ENCODE peak calls at places on chromosome 2, in seven cellular contexts. One of them, this sample, is unnamed.

GRCh38 chr2:223771480-223771879 is 65.9 kb downstream of the AP1S3 start:
- DNase-seq in H9: no peak
- DNase-seq in mesendoderm: no peak
- DNase-seq in H1: no peak
- DNase-seq in IMR-90: peak; percentile 7
- DNase-seq in trophoblast cell: no peak
- DNase-seq in mesenchymal stem cell: no peak
- DNase-seq in this sample: no peak

GRCh38 chr2:121529439-121530209 is 1.1 kb upstream of the RNU4ATAC start:
- DNase-seq in H9: peak; percentile 86
- DNase-seq in mesendoderm: no peak
- DNase-seq in H1: no peak
- DNase-seq in IMR-90: peak; percentile 40
- DNase-seq in trophoblast cell: peak; percentile 67
- DNase-seq in mesenchymal stem cell: peak; percentile 69
- DNase-seq in this sample: peak; percentile 78

GRCh38 chr2:176960736-176961135 is 251.9 kb upstream of the HNRNPA3 start:
- DNase-seq in H9: no peak
- DNase-seq in mesendoderm: peak; percentile 46
- DNase-seq in H1: no peak
- DNase-seq in IMR-90: no peak
- DNase-seq in trophoblast cell: peak; percentile 60
- DNase-seq in mesenchymal stem cell: no peak
- DNase-seq in this sample: no peak

GRCh38 chr2:30235859-30236535 is 4.7 kb downstream of the LBH start:
- DNase-seq in H9: peak; percentile 12
- DNase-seq in mesendoderm: no peak
- DNase-seq in H1: no peak
- DNase-seq in IMR-90: no peak
- DNase-seq in trophoblast cell: no peak
- DNase-seq in mesenchymal stem cell: no peak
- DNase-seq in this sample: no peak

GRCh38 chr2:96727431-96727830 is 12.4 kb downstream of the LMAN2L start:
- DNase-seq in H9: no peak
- DNase-seq in mesendoderm: no peak
- DNase-seq in H1: no peak
- DNase-seq in IMR-90: no peak
- DNase-seq in trophoblast cell: peak; percentile 84
- DNase-seq in mesenchymal stem cell: peak; percentile 14
- DNase-seq in this sample: no peak

GRCh38 chr2:132676999-132677398 is 7.0 kb upstream of the LYPD1 start:
- DNase-seq in H9: no peak
- DNase-seq in mesendoderm: no peak
- DNase-seq in H1: no peak
- DNase-seq in IMR-90: no peak
- DNase-seq in trophoblast cell: no peak
- DNase-seq in mesenchymal stem cell: no peak
- DNase-seq in this sample: no peak

GRCh38 chr2:72985136-72985535 is 67.8 kb downstream of the EMX1 start:
- DNase-seq in H9: no peak
- DNase-seq in mesendoderm: no peak
- DNase-seq in H1: no peak
- DNase-seq in IMR-90: no peak
- DNase-seq in trophoblast cell: no peak
- DNase-seq in mesenchymal stem cell: no peak
- DNase-seq in this sample: no peak

GRCh38 chr2:160207804-160208661 is 8.0 kb upstream of the ITGB6 start:
- DNase-seq in H9: no peak
- DNase-seq in mesendoderm: peak; percentile 32
- DNase-seq in H1: no peak
- DNase-seq in IMR-90: peak; percentile 83
- DNase-seq in trophoblast cell: peak; percentile 65
- DNase-seq in mesenchymal stem cell: peak; percentile 91
- DNase-seq in this sample: no peak

GRCh38 chr2:200625958-200626363 is 40.1 kb downstream of the AOX1 start:
- DNase-seq in H9: no peak
- DNase-seq in mesendoderm: no peak
- DNase-seq in H1: no peak
- DNase-seq in IMR-90: peak; percentile 36
- DNase-seq in trophoblast cell: no peak
- DNase-seq in mesenchymal stem cell: peak; percentile 74
- DNase-seq in this sample: no peak

GRCh38 chr2:9212661-9213411 is 6.2 kb downstream of the ASAP2 start:
- DNase-seq in H9: no peak
- DNase-seq in mesendoderm: no peak
- DNase-seq in H1: no peak
- DNase-seq in IMR-90: no peak
- DNase-seq in trophoblast cell: peak; percentile 15
- DNase-seq in mesenchymal stem cell: no peak
- DNase-seq in this sample: no peak

GRCh38 chr2:208251098-208251497 is 3.8 kb downstream of the IDH1 start:
- DNase-seq in H9: no peak
- DNase-seq in mesendoderm: no peak
- DNase-seq in H1: no peak
- DNase-seq in IMR-90: no peak
- DNase-seq in trophoblast cell: no peak
- DNase-seq in mesenchymal stem cell: no peak
- DNase-seq in this sample: no peak
- H3K79me1 ChIP-seq in H9: peaks cover 7% of the 10 kb centered on the region
- H3K79me1 ChIP-seq in mesendoderm: peaks cover 16% of the 10 kb centered on the region
- H3K79me1 ChIP-seq in H1: peaks cover 3% of the 10 kb centered on the region
- H3K79me1 ChIP-seq in IMR-90: peaks cover 4% of the 10 kb centered on the region
- H3K79me1 ChIP-seq in trophoblast cell: peaks cover 9% of the 10 kb centered on the region
- H3K79me1 ChIP-seq in mesenchymal stem cell: peaks cover 22% of the 10 kb centered on the region
- H3K79me1 ChIP-seq in this sample: peaks cover 3% of the 10 kb centered on the region

GRCh38 chr2:216111122-216111521 is 2.0 kb downstream of the XRCC5 start:
- DNase-seq in H9: no peak
- DNase-seq in mesendoderm: no peak
- DNase-seq in H1: no peak
- DNase-seq in IMR-90: no peak
- DNase-seq in trophoblast cell: no peak
- DNase-seq in mesenchymal stem cell: no peak
- DNase-seq in this sample: no peak
- H3K4me1 ChIP-seq in H9: peaks cover 2% of the 10 kb centered on the region
- H3K4me1 ChIP-seq in mesendoderm: peaks cover 9% of the 10 kb centered on the region
- H3K4me1 ChIP-seq in H1: peaks cover 20% of the 10 kb centered on the region
- H3K4me1 ChIP-seq in IMR-90: peaks cover 7% of the 10 kb centered on the region
- H3K4me1 ChIP-seq in trophoblast cell: peaks cover 14% of the 10 kb centered on the region
- H3K4me1 ChIP-seq in mesenchymal stem cell: peaks cover 8% of the 10 kb centered on the region
- H3K4me1 ChIP-seq in this sample: peaks cover 16% of the 10 kb centered on the region

GRCh38 chr2:67802296-67802695 is 260.5 kb downstream of the C1D start:
- DNase-seq in H9: no peak
- DNase-seq in mesendoderm: no peak
- DNase-seq in H1: no peak
- DNase-seq in IMR-90: no peak
- DNase-seq in trophoblast cell: no peak
- DNase-seq in mesenchymal stem cell: no peak
- DNase-seq in this sample: no peak
- H3K79me1 ChIP-seq in H9: no peaks in the 10 kb centered on the region
- H3K79me1 ChIP-seq in mesendoderm: no peaks in the 10 kb centered on the region
- H3K79me1 ChIP-seq in H1: no peaks in the 10 kb centered on the region
- H3K79me1 ChIP-seq in IMR-90: no peaks in the 10 kb centered on the region
- H3K79me1 ChIP-seq in trophoblast cell: no peaks in the 10 kb centered on the region
- H3K79me1 ChIP-seq in mesenchymal stem cell: no peaks in the 10 kb centered on the region
- H3K79me1 ChIP-seq in this sample: no peaks in the 10 kb centered on the region

GRCh38 chr2:239882781-239883180 is 142.4 kb downstream of the NDUFA10 start:
- DNase-seq in H9: peak; percentile 11
- DNase-seq in mesendoderm: no peak
- DNase-seq in H1: no peak
- DNase-seq in IMR-90: no peak
- DNase-seq in trophoblast cell: no peak
- DNase-seq in mesenchymal stem cell: no peak
- DNase-seq in this sample: no peak

GRCh38 chr2:239882335-239882734 is 142.8 kb downstream of the NDUFA10 start:
- DNase-seq in H9: peak; percentile 77
- DNase-seq in mesendoderm: peak; percentile 70
- DNase-seq in H1: peak; percentile 31
- DNase-seq in IMR-90: no peak
- DNase-seq in trophoblast cell: peak; percentile 79
- DNase-seq in mesenchymal stem cell: no peak
- DNase-seq in this sample: peak; percentile 32

GRCh38 chr2:239883326-239884050 is 141.7 kb downstream of the NDUFA10 start:
- DNase-seq in H9: peak; percentile 6
- DNase-seq in mesendoderm: no peak
- DNase-seq in H1: no peak
- DNase-seq in IMR-90: no peak
- DNase-seq in trophoblast cell: no peak
- DNase-seq in mesenchymal stem cell: no peak
- DNase-seq in this sample: no peak

GRCh38 chr2:239884875-239885274 is 140.3 kb downstream of the NDUFA10 start:
- DNase-seq in H9: no peak
- DNase-seq in mesendoderm: no peak
- DNase-seq in H1: no peak
- DNase-seq in IMR-90: no peak
- DNase-seq in trophoblast cell: no peak
- DNase-seq in mesenchymal stem cell: peak; percentile 1
- DNase-seq in this sample: no peak

DNA sequence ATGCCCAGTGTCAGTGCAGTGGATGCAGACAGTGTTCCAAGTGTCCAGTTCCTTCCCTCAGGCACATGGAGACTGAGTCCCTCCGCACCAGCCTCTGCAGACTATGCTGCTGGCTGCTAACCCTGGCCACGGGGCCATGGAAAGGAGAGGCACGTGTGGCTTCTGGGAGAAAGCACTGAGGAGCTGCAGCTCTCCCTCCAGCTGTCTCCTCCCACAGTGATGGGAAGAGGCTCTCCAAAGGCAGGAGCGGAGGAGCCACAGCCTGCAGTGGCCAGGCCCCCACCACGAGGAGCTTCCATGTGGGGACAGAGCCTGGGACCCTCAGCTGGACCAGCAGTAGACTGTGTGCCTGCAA is 141.1 kb downstream of the NDUFA10 start:
- DNase-seq in H9: no peak
- DNase-seq in mesendoderm: no peak
- DNase-seq in H1: no peak
- DNase-seq in IMR-90: no peak
- DNase-seq in trophoblast cell: no peak
- DNase-seq in mesenchymal stem cell: no peak
- DNase-seq in this sample: no peak
- H3K4me1 ChIP-seq in H9: no peaks in the 10 kb centered on the region
- H3K4me1 ChIP-seq in mesendoderm: no peaks in the 10 kb centered on the region
- H3K4me1 ChIP-seq in H1: no peaks in the 10 kb centered on the region
- H3K4me1 ChIP-seq in IMR-90: no peaks in the 10 kb centered on the region
- H3K4me1 ChIP-seq in trophoblast cell: peaks cover 6% of the 10 kb centered on the region
- H3K4me1 ChIP-seq in mesenchymal stem cell: no peaks in the 10 kb centered on the region
- H3K4me1 ChIP-seq in this sample: no peaks in the 10 kb centered on the region

GRCh38 chr2:88737385-88737784 is 45.9 kb downstream of the RPIA start:
- DNase-seq in H9: no peak
- DNase-seq in mesendoderm: peak; percentile 47
- DNase-seq in H1: no peak
- DNase-seq in IMR-90: peak; percentile 13
- DNase-seq in trophoblast cell: no peak
- DNase-seq in mesenchymal stem cell: no peak
- DNase-seq in this sample: no peak

GRCh38 chr2:88738271-88738670 is 46.8 kb downstream of the RPIA start:
- DNase-seq in H9: no peak
- DNase-seq in mesendoderm: no peak
- DNase-seq in H1: no peak
- DNase-seq in IMR-90: peak; percentile 55
- DNase-seq in trophoblast cell: no peak
- DNase-seq in mesenchymal stem cell: peak; percentile 8
- DNase-seq in this sample: no peak

GRCh38 chr2:88733155-88733902 is 41.9 kb downstream of the RPIA start:
- DNase-seq in H9: no peak
- DNase-seq in mesendoderm: no peak
- DNase-seq in H1: no peak
- DNase-seq in IMR-90: no peak
- DNase-seq in trophoblast cell: no peak
- DNase-seq in mesenchymal stem cell: no peak
- DNase-seq in this sample: no peak

GRCh38 chr2:88735853-88736252 is 44.4 kb downstream of the RPIA start:
- DNase-seq in H9: no peak
- DNase-seq in mesendoderm: no peak
- DNase-seq in H1: no peak
- DNase-seq in IMR-90: no peak
- DNase-seq in trophoblast cell: peak; percentile 75
- DNase-seq in mesenchymal stem cell: no peak
- DNase-seq in this sample: no peak

DNA sequence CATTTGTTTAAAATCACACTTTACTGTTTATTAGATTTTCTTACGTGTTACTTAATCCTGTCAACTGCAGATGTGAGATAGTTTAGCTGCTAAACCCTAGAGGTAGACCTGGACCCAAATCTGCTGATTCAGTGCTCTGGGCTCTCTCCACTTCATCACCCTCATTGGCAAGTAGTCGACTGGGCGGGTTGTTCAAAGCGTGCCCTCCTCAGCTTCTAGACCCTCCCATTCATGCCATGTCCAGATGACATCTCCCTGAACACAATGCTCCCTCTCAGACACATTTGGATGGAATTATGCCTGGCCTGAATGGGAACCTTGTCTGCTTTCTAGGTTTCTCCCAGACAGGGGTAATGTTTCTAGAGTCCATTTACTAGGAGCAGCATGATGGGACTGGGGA is 43.7 kb downstream of the RPIA start:
- DNase-seq in H9: no peak
- DNase-seq in mesendoderm: no peak
- DNase-seq in H1: no peak
- DNase-seq in IMR-90: no peak
- DNase-seq in trophoblast cell: no peak
- DNase-seq in mesenchymal stem cell: no peak
- DNase-seq in this sample: no peak
- H3K79me1 ChIP-seq in H9: no peaks in the 10 kb centered on the region
- H3K79me1 ChIP-seq in mesendoderm: peaks cover 1% of the 10 kb centered on the region
- H3K79me1 ChIP-seq in H1: peaks cover 3% of the 10 kb centered on the region
- H3K79me1 ChIP-seq in IMR-90: no peaks in the 10 kb centered on the region
- H3K79me1 ChIP-seq in trophoblast cell: peaks cover 2% of the 10 kb centered on the region
- H3K79me1 ChIP-seq in mesenchymal stem cell: peaks cover 10% of the 10 kb centered on the region
- H3K79me1 ChIP-seq in this sample: no peaks in the 10 kb centered on the region